ENCODE peak calls at places on chromosomes 4 and X, in seven cellular contexts. W, L, V, Z, I, J and S are unnamed samples.

GRCh38 chr4:112895785-112896184 is 153.7 kb upstream of the ANK2 start:
- DNase-seq in W (no peak), L (peak; percentile 59), V (peak; percentile 54), Z (no peak), I (peak; percentile 61), J (peak; percentile 53), S (no peak)

GRCh38 chrX:75327607-75328006 is 53.7 kb downstream of the UPRT start:
- DNase-seq in W (no peak), L (no peak), V (no peak), Z (no peak), I (no peak), J (no peak), S (no peak)

GRCh38 chrX:74369666-74370065 is 51.6 kb upstream of the SLC16A2 start:
- DNase-seq in W (no peak), L (no peak), V (no peak), Z (no peak), I (no peak), J (no peak), S (no peak)

GRCh38 chr4:8241211-8241779 is 28.3 kb upstream of the HTRA3 start:
- DNase-seq in W (no peak), L (no peak), V (no peak), Z (no peak), I (no peak), J (no peak), S (no peak)

GRCh38 chr4:36322921-36323354 is 41.5 kb downstream of the DTHD1 start:
- DNase-seq in W (no peak), L (no peak), V (no peak), Z (no peak), I (no peak), J (no peak), S (no peak)

GRCh38 chr4:54109226-54110018 is 9.5 kb downstream of the GSX2 start:
- DNase-seq in W (no peak), L (no peak), V (no peak), Z (no peak), I (no peak), J (peak; percentile 58), S (no peak)

GRCh38 chrX:150767475-150768131 is 74.4 kb downstream of the MTMR1 start:
- DNase-seq in W (peak; percentile 92), L (peak; percentile 71), V (peak; percentile 92), Z (peak; percentile 56), I (peak; percentile 58), J (no peak), S (no peak)

GRCh38 chr4:76626686-76627465 is 191.8 kb downstream of the SHROOM3 start:
- DNase-seq in W (peak; percentile 13), L (no peak), V (no peak), Z (no peak), I (no peak), J (no peak), S (no peak)

GRCh38 chr4:26076000-26076587 is 162.1 kb downstream of the SMIM20 start:
- DNase-seq in W (peak; percentile 81), L (peak; percentile 77), V (peak; percentile 33), Z (no peak), I (peak; percentile 62), J (no peak), S (no peak)

GRCh38 chr4:109113511-109113910 is 188.9 kb downstream of the COL25A1 start:
- DNase-seq in W (peak; percentile 10), L (peak; percentile 51), V (no peak), Z (no peak), I (no peak), J (no peak), S (no peak)

GRCh38 chr4:83217721-83218522 is 66.7 kb downstream of the COQ2 start:
- DNase-seq in W (no peak), L (no peak), V (no peak), Z (no peak), I (no peak), J (no peak), S (peak; percentile 93)

GRCh38 chrX:96502507-96502906 is 182.1 kb upstream of the DIAPH2 start:
- DNase-seq in W (no peak), L (no peak), V (no peak), Z (no peak), I (no peak), J (no peak), S (no peak)

GRCh38 chr4:92953462-92953861 is 649.7 kb downstream of the GRID2 start:
- DNase-seq in W (no peak), L (no peak), V (no peak), Z (no peak), I (no peak), J (no peak), S (no peak)

GRCh38 chrX:21838937-21839333 is 482 bp upstream of the MBTPS2 start:
- DNase-seq in W (peak; percentile 14), L (peak; percentile 55), V (peak; percentile 6), Z (peak; percentile 49), I (no peak), J (no peak), S (peak; percentile 74)

GRCh38 chr4:99825272-99825671 is 8.6 kb downstream of the DAPP1 start:
- DNase-seq in W (no peak), L (no peak), V (no peak), Z (no peak), I (no peak), J (no peak), S (no peak)

GRCh38 chr4:76990288-76991080 is 40.9 kb downstream of the SEPTIN11 start:
- DNase-seq in W (peak; percentile 96), L (peak; percentile 91), V (peak; percentile 99), Z (no peak), I (peak; percentile 60), J (no peak), S (no peak)

GRCh38 chrX:40244980-40245379 is 147.2 kb upstream of the BCOR start:
- DNase-seq in W (peak; percentile 14), L (no peak), V (peak; percentile 35), Z (no peak), I (no peak), J (no peak), S (no peak)

GRCh38 chr4:58649236-58649635 is 1539.1 kb upstream of the IGFBP7 start:
- DNase-seq in W (no peak), L (no peak), V (no peak), Z (no peak), I (no peak), J (no peak), S (no peak)

GRCh38 chr4:182643801-182644311 is 273.3 kb downstream of the DCTD start:
- DNase-seq in W (peak; percentile 94), L (peak; percentile 59), V (peak; percentile 97), Z (no peak), I (no peak), J (no peak), S (no peak)

GRCh38 chr4:125115476-125115875 is 199.3 kb upstream of the FAT4 start:
- DNase-seq in W (peak; percentile 41), L (peak; percentile 65), V (peak; percentile 58), Z (no peak), I (no peak), J (no peak), S (peak; percentile 28)

GRCh38 chrX:24682739-24683432 is 10.8 kb upstream of the POLA1 start:
- DNase-seq in W (no peak), L (no peak), V (no peak), Z (no peak), I (no peak), J (no peak), S (no peak)

DNA sequence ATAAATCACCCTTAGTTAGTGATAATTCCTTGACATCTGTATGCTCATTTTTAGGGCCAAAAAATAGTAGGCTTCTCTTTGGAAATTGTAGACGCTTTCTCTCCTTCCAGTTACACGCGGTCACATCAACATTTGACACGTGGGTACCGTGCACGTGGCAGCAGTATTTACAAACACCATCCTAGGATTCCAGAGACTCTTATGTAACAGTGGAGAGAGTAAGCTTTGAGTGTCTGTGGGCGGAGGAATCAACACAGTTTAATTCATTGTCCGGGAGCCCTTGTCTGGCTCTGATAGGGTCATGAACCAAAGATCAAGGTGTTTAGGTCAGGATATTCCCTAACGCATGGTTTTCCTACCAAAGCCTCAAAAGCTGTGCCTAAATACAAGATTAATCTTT is 12.2 kb downstream of the TET2 start:
- DNase-seq in W (peak; percentile 56), L (no peak), V (peak; percentile 33), Z (peak; percentile 68), I (no peak), J (no peak), S (no peak)
- H3K27ac ChIP-seq in W (no peak overlapping the region), L (no peak overlapping the region), V (no peak overlapping the region), Z (no peak overlapping the region), I (no peak overlapping the region), J (no peak overlapping the region), S (no peak overlapping the region)

GRCh38 chr4:101282076-101282844 is 65.1 kb downstream of the PPP3CA start:
- DNase-seq in W (no peak), L (no peak), V (no peak), Z (no peak), I (no peak), J (peak; percentile 38), S (no peak)
- H4K20me1 ChIP-seq in W (peaks cover 13% of the 10 kb centered on the region), L (no peaks in the 10 kb centered on the region), V (peaks cover 39% of the 10 kb centered on the region), Z (peaks cover 22% of the 10 kb centered on the region), I (no peaks in the 10 kb centered on the region), J (no peaks in the 10 kb centered on the region), S (peaks cover 5% of the 10 kb centered on the region)

DNA sequence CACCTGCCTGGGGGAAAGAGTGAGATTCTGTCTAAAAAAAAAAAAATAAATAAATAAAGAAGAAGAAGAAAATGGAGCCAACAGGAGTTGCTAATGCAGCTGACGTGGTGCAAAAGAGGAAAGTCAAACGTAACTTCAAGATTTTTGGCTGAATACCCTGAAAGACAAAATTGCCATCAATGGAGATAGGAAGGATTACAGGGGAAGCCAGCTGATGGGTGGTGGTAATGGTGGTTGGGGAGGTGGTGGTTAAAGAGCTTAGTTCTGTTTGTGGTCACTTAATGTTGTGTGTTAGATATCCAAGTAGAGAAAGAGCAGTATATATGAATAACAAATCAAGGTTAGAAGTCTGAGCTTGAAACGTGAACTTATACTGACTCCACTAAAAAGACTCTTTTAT is 225.4 kb downstream of the ARHGAP24 start:
- DNase-seq in W (no peak), L (no peak), V (no peak), Z (no peak), I (no peak), J (no peak), S (no peak)
- H3K27ac ChIP-seq in W (no peak overlapping the region), L (no peak overlapping the region), V (no peak overlapping the region), Z (no peak overlapping the region), I (no peak overlapping the region), J (no peak overlapping the region), S (peak overlapping the region; percentile 94)

GRCh38 chr4:102735578-102735977 is 25.2 kb downstream of the MANBA start:
- DNase-seq in W (no peak), L (no peak), V (no peak), Z (no peak), I (no peak), J (no peak), S (no peak)

GRCh38 chr4:102734591-102735385 is 26.0 kb downstream of the MANBA start:
- DNase-seq in W (peak; percentile 84), L (peak; percentile 53), V (peak; percentile 26), Z (peak; percentile 39), I (peak; percentile 6), J (no peak), S (peak; percentile 48)

GRCh38 chr4:102732678-102733445 is 27.9 kb downstream of the MANBA start:
- DNase-seq in W (no peak), L (no peak), V (no peak), Z (no peak), I (no peak), J (no peak), S (no peak)

GRCh38 chr4:102736636-102737549 is 23.9 kb downstream of the MANBA start:
- DNase-seq in W (no peak), L (no peak), V (peak; percentile 51), Z (peak; percentile 33), I (no peak), J (peak; percentile 62), S (no peak)

DNA sequence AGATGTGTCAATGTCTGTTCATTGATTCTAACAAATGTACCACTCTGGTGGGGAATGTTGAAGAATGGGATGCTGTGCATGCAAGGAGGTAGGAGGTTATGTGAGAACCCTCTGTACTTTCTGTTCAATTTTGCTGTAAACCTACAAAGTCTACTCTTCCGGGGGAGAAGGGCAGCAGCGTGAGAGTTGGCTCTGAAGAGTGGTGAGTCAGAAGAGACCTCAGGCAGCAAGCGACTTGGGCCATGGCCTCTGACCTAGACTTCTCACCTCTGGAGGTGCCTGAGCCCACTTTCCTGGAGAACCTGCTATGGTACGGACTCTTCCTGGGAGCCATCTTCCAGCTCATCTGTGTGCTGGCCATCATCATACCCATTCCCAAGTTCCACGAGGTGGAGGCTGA is 26.7 kb downstream of the MANBA start:
- DNase-seq in W (no peak), L (no peak), V (no peak), Z (no peak), I (no peak), J (no peak), S (no peak)
- H4K20me1 ChIP-seq in W (peaks cover 11% of the 10 kb centered on the region), L (no peaks in the 10 kb centered on the region), V (peaks cover 9% of the 10 kb centered on the region), Z (no peaks in the 10 kb centered on the region), I (no peaks in the 10 kb centered on the region), J (no peaks in the 10 kb centered on the region), S (no peaks in the 10 kb centered on the region)